ENCODE peak calls at places on chromosomes 16 and 17, in five cellular contexts. J, T, M, A and D are unnamed samples.

GRCh38 chr17:57911834-57912673 is 43.2 kb downstream of the CUEDC1 start:
- DNase-seq in A (no peak), M (peak), J (no peak), T (no peak), D (no peak)

GRCh38 chr17:51540151-51540550 is 279.8 kb downstream of the UTP18 start:
- DNase-seq in T (no peak), J (no peak), A (no peak), M (no peak), D (no peak)

GRCh38 chr17:49730078-49730786 is 22.5 kb upstream of the SLC35B1 start:
- DNase-seq in J (no peak), A (no peak), M (peak), T (no peak), D (peak)

GRCh38 chr16:59696495-59696894 is 962.4 kb upstream of the GOT2 start:
- DNase-seq in M (no peak), J (no peak), A (no peak), T (no peak), D (no peak)

GRCh38 chr16:83619381-83620150 is 188.2 kb upstream of the HSBP1 start:
- DNase-seq in J (no peak), A (no peak), M (no peak), T (no peak), D (no peak)

GRCh38 chr16:7025616-7026190 is 306.9 kb upstream of the RBFOX1 start:
- DNase-seq in A (no peak), J (no peak), M (peak), T (peak), D (no peak)

GRCh38 chr17:36008998-36009665 is 7.8 kb upstream of the CCL15 start:
- DNase-seq in A (no peak), T (no peak), M (peak), J (no peak), D (peak)

GRCh38 chr17:39150104-39150634 is 1.3 kb downstream of the PLXDC1 start:
- DNase-seq in J (no peak), A (no peak), T (no peak), M (no peak), D (no peak)

GRCh38 chr16:65113441-65113840 is 8.4 kb downstream of the CDH11 start:
- DNase-seq in A (no peak), M (no peak), T (no peak), J (no peak), D (no peak)

GRCh38 chr16:25257504-25257955 is at the start of gene ZKSCAN2:
- DNase-seq in A (peak), J (peak), T (peak), M (peak), D (peak)

GRCh38 chr16:24635900-24636610 is 93.4 kb upstream of the TNRC6A start:
- DNase-seq in A (no peak), J (no peak), T (no peak), M (peak), D (peak)

GRCh38 chr16:11557811-11558210 is 28.9 kb downstream of the LITAF start:
- DNase-seq in T (no peak), M (no peak), A (no peak), J (no peak), D (no peak)

GRCh38 chr17:8122923-8123694 is 797 bp downstream of the HES7 start:
- DNase-seq in M (peak), J (no peak), A (no peak), T (no peak), D (peak)

GRCh38 chr17:80770881-80771611 is 220.6 kb upstream of the CHMP6 start:
- DNase-seq in T (no peak), J (no peak), A (no peak), M (no peak), D (no peak)